ENCODE peak calls at places on chromosomes 1 and 21, in four cellular contexts. U is AG10803, R is NB4, J is psoas muscle. X is an unnamed sample.
A peak's percentile ranks its signal among the peaks of the same experiment; 100 is the strongest.

GRCh38 chr1:208031932-208032320 is 121.0 kb upstream of the CD34 start:
- DNase-seq in R (no peak), U (no peak), J (no peak), X (no peak)

GRCh38 chr1:59367269-59368006 is 70.5 kb downstream of the FGGY start:
- DNase-seq in U (peak; percentile 98), J (peak; percentile 81), R (peak; percentile 77), X (peak; percentile 92)

GRCh38 chr1:178870944-178871343 is at the start of gene ANGPTL1:
- DNase-seq in U (peak; percentile 39), R (peak; percentile 22), J (no peak), X (no peak)

GRCh38 chr1:201719812-201720521 is 109.0 kb upstream of the IPO9 start:
- DNase-seq in U (peak; percentile 88), R (no peak), J (peak; percentile 89), X (peak; percentile 94)

GRCh38 chr1:204084247-204084772 is 11.4 kb downstream of the SOX13 start:
- DNase-seq in U (no peak), R (no peak), J (peak; percentile 83), X (no peak)

GRCh38 chr1:44609412-44609767 is 64.9 kb downstream of the TMEM53 start:
- DNase-seq in U (peak; percentile 45), R (peak; percentile 57), J (peak; percentile 82), X (no peak)

GRCh38 chr1:211332839-211333238 is 6.2 kb downstream of the TRAF5 start:
- DNase-seq in R (no peak), U (peak; percentile 22), J (no peak), X (no peak)

GRCh38 chr1:230825061-230825803 is 43.1 kb downstream of the C1orf198 start:
- DNase-seq in U (peak; percentile 78), R (peak; percentile 42), J (no peak), X (peak; percentile 21)

GRCh38 chr1:24724345-24725208 is 20.7 kb upstream of the CLIC4 start:
- DNase-seq in U (peak; percentile 40), R (no peak), J (no peak), X (no peak)

GRCh38 chr1:198387587-198387986 is 152.9 kb downstream of the ATP6V1G3 start:
- DNase-seq in J (no peak), R (no peak), U (peak; percentile 78), X (no peak)

GRCh38 chr1:31497601-31498000 is 78.7 kb upstream of the TINAGL1 start:
- DNase-seq in U (peak; percentile 9), J (no peak), R (no peak), X (no peak)

GRCh38 chr1:243312962-243313634 is 57.3 kb downstream of the SDCCAG8 start:
- DNase-seq in J (no peak), R (no peak), U (no peak), X (no peak)

GRCh38 chr1:238962941-238963340 is 423.4 kb upstream of the CHRM3 start:
- DNase-seq in U (no peak), J (no peak), R (no peak), X (no peak)

GRCh38 chr1:181396811-181397210 is 86.5 kb upstream of the CACNA1E start:
- DNase-seq in U (no peak), J (no peak), R (no peak), X (no peak)

GRCh38 chr21:18970941-18971340 is 567.4 kb upstream of the TMPRSS15 start:
- DNase-seq in U (no peak), J (no peak), R (no peak), X (no peak)

GRCh38 chr1:11670747-11671146 is 6.7 kb downstream of the FBXO6 start:
- DNase-seq in R (no peak), J (no peak), U (no peak), X (no peak)

GRCh38 chr1:6870086-6870485 is 84.8 kb downstream of the CAMTA1 start:
- DNase-seq in U (peak; percentile 62), J (no peak), R (no peak), X (no peak)

GRCh38 chr1:236893626-236894545 is 98.8 kb downstream of the MTR start:
- DNase-seq in U (peak; percentile 79), J (no peak), R (no peak), X (no peak)

GRCh38 chr1:22454476-22455056 is 2.9 kb downstream of the ZBTB40 start:
- DNase-seq in J (no peak), R (no peak), U (no peak), X (no peak)

GRCh38 chr1:22451702-22452400 is at the start of gene ZBTB40:
- DNase-seq in R (peak; percentile 98), J (peak; percentile 99), U (peak; percentile 98), X (peak; percentile 95)

GRCh38 chr1:22452401-22452963 is 831 bp downstream of the ZBTB40 start:
- DNase-seq in J (peak; percentile 62), R (no peak), U (peak; percentile 65), X (no peak)

GRCh38 chr1:22450421-22451021 is 1.1 kb upstream of the ZBTB40 start:
- DNase-seq in R (no peak), U (no peak), J (no peak), X (no peak)

GRCh38 chr1:22453181-22453580 is 1.5 kb downstream of the ZBTB40 start:
- DNase-seq in J (no peak), R (no peak), U (no peak), X (no peak)
- H3K4me3 ChIP-seq in J (peak overlapping the region; percentile 93), R (peak overlapping the region; percentile 89), U (no peak overlapping the region), X (no peak overlapping the region)

DNA sequence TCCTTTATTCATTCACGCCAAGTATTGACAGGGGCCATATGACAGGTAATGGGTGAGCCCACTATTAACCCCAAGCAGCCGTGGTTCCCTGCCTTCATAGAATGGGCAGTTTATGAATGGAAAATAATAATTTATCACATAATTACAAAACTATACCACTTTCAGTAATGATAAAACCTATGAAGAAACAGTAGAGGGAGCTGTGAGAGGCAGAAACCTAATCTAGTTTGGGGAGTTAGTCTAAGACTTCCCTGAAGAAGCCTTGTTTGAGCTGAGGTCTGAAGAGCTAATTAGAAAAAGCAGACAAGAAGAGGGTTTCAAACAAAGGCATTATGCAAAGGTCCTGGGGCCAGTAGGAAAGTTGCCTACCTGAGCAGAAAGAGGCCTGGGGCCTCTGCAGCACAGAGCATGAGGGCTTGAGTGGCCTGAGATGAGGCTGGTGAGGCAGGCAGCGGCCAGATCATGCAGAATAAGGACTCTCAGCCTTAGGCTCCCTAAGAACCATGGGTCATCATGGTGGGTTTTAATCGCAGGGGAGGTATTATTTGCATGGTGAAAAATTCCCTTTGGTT is 142.8 kb downstream of the ATG4C start:
- DNase-seq in U (no peak), J (no peak), R (peak; percentile 3), X (no peak)
- TF ChIP-seq CTCF in U (no peak), J (no peak), R (no peak), X (no peak)

DNA sequence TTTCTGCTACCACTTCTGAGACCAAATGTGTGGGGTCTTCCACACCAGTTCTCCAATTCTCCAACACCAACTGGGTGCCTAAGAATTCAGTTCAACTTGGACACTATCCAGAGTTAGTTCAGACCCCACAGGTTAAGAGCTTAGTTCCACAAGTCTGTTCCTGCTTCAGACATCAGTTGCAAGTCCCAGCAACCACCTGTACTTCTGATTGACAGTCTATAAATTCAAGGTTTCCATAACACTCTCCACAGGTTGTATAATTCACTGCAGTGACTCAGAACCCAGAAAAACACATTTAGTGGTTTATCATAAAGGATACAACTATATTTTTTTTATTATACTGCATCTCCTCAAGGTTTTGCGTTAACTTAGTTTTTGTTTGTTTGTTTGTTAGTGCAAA is 18.7 kb downstream of the AK5 start:
- DNase-seq in R (no peak), U (no peak), J (no peak), X (no peak)
- H3K4me3 ChIP-seq in R (no peak overlapping the region), U (no peak overlapping the region), J (no peak overlapping the region), X (no peak overlapping the region)

GRCh38 chr1:227465256-227465655 is 98.1 kb upstream of the ZNF678 start:
- DNase-seq in J (no peak), U (no peak), R (no peak), X (no peak)
- TF ChIP-seq CTCF in J (no peak), U (no peak), R (no peak), X (no peak)

DNA sequence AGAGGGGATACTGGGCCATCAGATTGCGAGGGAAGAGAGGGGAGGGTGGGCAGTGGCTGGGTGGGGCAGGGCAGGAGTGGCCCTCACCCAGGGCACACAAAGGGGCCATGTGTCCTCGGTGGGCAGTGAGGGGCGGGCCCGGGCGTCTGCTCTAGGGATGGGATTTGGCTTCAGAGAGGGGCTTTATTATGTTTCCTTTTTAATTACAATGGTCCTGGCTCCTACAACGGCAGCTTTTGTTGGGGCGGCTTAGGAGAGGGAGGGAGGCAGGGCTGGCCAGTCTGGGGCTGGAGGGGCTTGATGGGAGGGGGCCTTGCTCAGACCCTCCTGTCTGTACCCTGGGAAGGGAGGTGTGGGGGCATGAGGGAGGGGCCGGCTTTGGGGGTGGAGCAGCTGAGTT is 102.8 kb upstream of the WNT4 start:
- DNase-seq in U (no peak), J (no peak), R (no peak), X (no peak)
- H3K4me3 ChIP-seq in U (no peak overlapping the region), J (no peak overlapping the region), R (no peak overlapping the region), X (no peak overlapping the region)